ENCODE peak calls at places on chromosome 15, in five cellular contexts. U, J, C, V and O are unnamed samples.

GRCh38 chr15:70892002-70892911 is at the start of the genes LRRC49 and THAP10:
- DNase-seq in C (peak; percentile 93), V (no peak), J (peak; percentile 84), U (peak; percentile 82), O (peak; percentile 24)

GRCh38 chr15:88419830-88420229 is 47.4 kb downstream of the MRPL46 start:
- DNase-seq in J (no peak), C (no peak), V (no peak), U (no peak), O (no peak)

GRCh38 chr15:101608182-101608581 is 44.0 kb downstream of the TM2D3 start:
- DNase-seq in V (no peak), J (no peak), C (no peak), U (no peak), O (no peak)

GRCh38 chr15:28911295-28911979 is 25.7 kb downstream of the APBA2 start:
- DNase-seq in J (no peak), U (no peak), C (no peak), V (no peak), O (no peak)

GRCh38 chr15:28876131-28876844 is 9.5 kb upstream of the APBA2 start:
- DNase-seq in U (no peak), V (no peak), J (no peak), C (no peak), O (no peak)

GRCh38 chr15:99566157-99566900 is 545 bp downstream of the MEF2A start:
- DNase-seq in U (peak; percentile 58), J (no peak), C (no peak), V (peak; percentile 57), O (no peak)

GRCh38 chr15:83372434-83372873 is 74.7 kb upstream of the SH3GL3 start:
- DNase-seq in C (no peak), J (no peak), V (no peak), U (no peak), O (no peak)

GRCh38 chr15:86073281-86073680 is 6.4 kb upstream of the AGBL1 start:
- DNase-seq in C (no peak), J (no peak), V (no peak), U (no peak), O (no peak)

GRCh38 chr15:71660501-71660900 is 149.9 kb upstream of the NR2E3 start:
- DNase-seq in C (no peak), U (no peak), V (no peak), J (no peak), O (no peak)

GRCh38 chr15:99993262-99993661 is 260.0 kb upstream of the LYSMD4 start:
- DNase-seq in J (no peak), V (no peak), U (no peak), C (no peak), O (no peak)

GRCh38 chr15:92226020-92226612 is 167.6 kb upstream of the ST8SIA2 start:
- DNase-seq in V (no peak), U (no peak), J (no peak), C (peak; percentile 12), O (no peak)
- TF ChIP-seq CTCF in V (no peak), U (peak; percentile 5), J (peak; percentile 63), C (no peak), O (peak; percentile 34)

GRCh38 chr15:73284073-73284472 is 84.7 kb downstream of the HCN4 start:
- DNase-seq in U (no peak), J (no peak), V (no peak), C (peak; percentile 33), O (no peak)
- TF ChIP-seq CTCF in U (no peak), J (peak; percentile 40), V (no peak), C (peak; percentile 25), O (peak; percentile 18)

GRCh38 chr15:39770748-39771689 is 11.6 kb downstream of the FSIP1 start:
- DNase-seq in V (no peak), C (peak; percentile 59), U (no peak), J (no peak), O (no peak)
- TF ChIP-seq CTCF in V (no peak), C (no peak), U (no peak), J (no peak), O (no peak)

GRCh38 chr15:59147666-59148065 is 42.7 kb downstream of the CCNB2 start:
- DNase-seq in U (no peak), J (no peak), V (no peak), C (no peak), O (no peak)
- TF ChIP-seq CTCF in U (no peak), J (no peak), V (no peak), C (no peak), O (no peak)

GRCh38 chr15:43483306-43484128 is 9.4 kb downstream of the TP53BP1 start:
- DNase-seq in V (no peak), C (peak; percentile 62), U (no peak), J (no peak), O (no peak)
- TF ChIP-seq CTCF in V (no peak), C (peak; percentile 38), U (peak; percentile 8), J (peak; percentile 40), O (peak; percentile 31)

DNA sequence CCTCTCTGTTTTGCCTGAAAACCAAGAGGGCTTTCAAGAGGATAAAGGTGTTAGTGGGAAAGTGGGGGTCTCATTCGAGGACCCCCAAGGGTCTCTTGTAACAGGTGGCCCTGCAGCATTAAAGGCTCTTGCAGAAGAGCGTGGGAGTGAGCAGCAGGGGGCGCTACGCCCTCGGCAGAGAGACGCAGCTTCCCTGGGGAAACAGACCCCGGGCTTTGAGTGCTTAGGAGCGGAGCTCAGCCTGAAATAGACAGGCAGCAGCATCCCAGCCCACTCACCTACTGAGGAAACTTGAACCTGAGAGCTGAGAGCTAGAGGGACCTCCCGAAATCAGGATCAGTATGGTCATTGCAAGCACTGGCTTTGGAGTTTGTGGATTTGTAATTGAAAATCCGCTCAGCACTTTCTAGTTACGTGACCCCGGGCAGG is 25.7 kb downstream of the RPLP1 start:
- DNase-seq in C (peak; percentile 67), J (peak; percentile 83), U (peak; percentile 62), V (peak; percentile 72), O (peak; percentile 57)
- TF ChIP-seq CTCF in C (peak; percentile 93), J (peak; percentile 97), U (peak; percentile 76), V (peak; percentile 83), O (peak; percentile 88)

GRCh38 chr15:61367953-61368352 is 138.9 kb upstream of the RORA start:
- DNase-seq in C (no peak), U (no peak), J (no peak), V (no peak), O (no peak)
- TF ChIP-seq CTCF in C (no peak), U (no peak), J (no peak), V (no peak), O (no peak)

GRCh38 chr15:39602143-39602542 is 21.3 kb downstream of the THBS1 start:
- DNase-seq in J (no peak), V (no peak), C (no peak), U (no peak), O (no peak)
- TF ChIP-seq CTCF in J (no peak), V (no peak), C (peak; percentile 13), U (no peak), O (no peak)

DNA sequence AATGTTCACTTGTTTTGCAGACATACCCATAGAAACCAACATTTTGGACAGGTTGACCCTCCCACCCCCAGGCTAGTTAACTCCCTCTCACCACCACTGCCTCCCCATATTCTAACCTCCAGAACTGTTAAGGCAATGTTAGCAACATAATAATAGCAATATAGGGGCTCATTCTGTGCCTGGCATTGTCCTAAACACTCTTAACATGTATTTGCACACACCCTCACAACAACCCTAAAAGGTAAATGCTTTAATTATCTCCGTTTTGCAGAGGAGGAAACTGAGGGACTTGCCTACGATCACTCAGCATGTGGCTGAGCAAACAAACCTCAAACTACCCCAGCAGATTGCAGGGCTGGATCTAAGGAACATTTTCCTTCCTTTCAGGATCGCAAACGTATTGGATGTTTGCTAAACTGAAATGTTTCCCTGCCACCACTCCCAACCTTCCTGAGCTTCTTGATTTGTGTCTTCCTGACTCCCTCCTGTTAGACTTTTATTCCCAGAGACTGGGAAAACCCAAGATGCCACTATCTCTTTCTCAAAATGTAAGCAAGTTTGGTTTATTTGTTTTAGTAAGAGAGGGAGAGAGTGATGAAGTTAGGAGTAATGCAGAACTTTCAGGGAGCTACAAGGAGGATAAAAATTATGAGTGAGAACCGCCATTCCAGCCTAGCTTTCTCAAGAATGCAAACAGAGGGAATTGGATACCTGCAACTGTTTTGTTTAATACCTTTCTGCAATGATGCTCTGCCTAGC is 1.3 kb downstream of the SCG5 start:
- DNase-seq in U (no peak), V (no peak), J (no peak), C (no peak), O (no peak)
- TF ChIP-seq CTCF in U (no peak), V (no peak), J (no peak), C (no peak), O (no peak)